ENCODE peak calls at places on chromosomes 3 and 15, in six cellular contexts. One of them, this sample, is unnamed. For H3K27me3 and H3K4me1, the result is how much of the 10 kb centered on the place peaks cover.

GRCh38 chr15:63362196-63362595 is 19.4 kb downstream of the CA12 start:
- DNase-seq in heart right ventricle: peak
- DNase-seq in psoas muscle: no peak
- DNase-seq in fibroblast of lung: peak
- DNase-seq in adrenal gland: peak
- DNase-seq in cardiac muscle cell: peak
- DNase-seq in this sample: no peak

GRCh38 chr15:73270366-73271097 is 98.2 kb downstream of the HCN4 start:
- DNase-seq in heart right ventricle: no peak
- DNase-seq in psoas muscle: no peak
- DNase-seq in fibroblast of lung: no peak
- DNase-seq in adrenal gland: no peak
- DNase-seq in cardiac muscle cell: no peak
- DNase-seq in this sample: no peak

GRCh38 chr3:43770426-43771103 is 79.8 kb downstream of the ABHD5 start:
- DNase-seq in heart right ventricle: peak
- DNase-seq in psoas muscle: peak
- DNase-seq in fibroblast of lung: peak
- DNase-seq in adrenal gland: peak
- DNase-seq in cardiac muscle cell: peak
- DNase-seq in this sample: peak

GRCh38 chr3:196055683-196056270 is 26.1 kb downstream of the TFRC start:
- DNase-seq in heart right ventricle: no peak
- DNase-seq in psoas muscle: peak
- DNase-seq in fibroblast of lung: no peak
- DNase-seq in adrenal gland: peak
- DNase-seq in cardiac muscle cell: peak
- DNase-seq in this sample: peak

GRCh38 chr3:58173670-58174472 is 36.9 kb downstream of the DNASE1L3 start:
- DNase-seq in heart right ventricle: peak
- DNase-seq in psoas muscle: no peak
- DNase-seq in fibroblast of lung: no peak
- DNase-seq in adrenal gland: peak
- DNase-seq in cardiac muscle cell: peak
- DNase-seq in this sample: no peak

GRCh38 chr3:196684548-196685407 is 27.3 kb downstream of the CEP19 start:
- DNase-seq in heart right ventricle: peak
- DNase-seq in psoas muscle: peak
- DNase-seq in fibroblast of lung: peak
- DNase-seq in adrenal gland: peak
- DNase-seq in cardiac muscle cell: peak
- DNase-seq in this sample: peak

GRCh38 chr3:141401584-141402475 is 33.5 kb downstream of the ZBTB38 start:
- DNase-seq in heart right ventricle: no peak
- DNase-seq in psoas muscle: peak
- DNase-seq in fibroblast of lung: peak
- DNase-seq in adrenal gland: peak
- DNase-seq in cardiac muscle cell: peak
- DNase-seq in this sample: no peak

GRCh38 chr3:43998841-43999805 is 242.6 kb upstream of the TOPAZ1 start:
- DNase-seq in heart right ventricle: no peak
- DNase-seq in psoas muscle: no peak
- DNase-seq in fibroblast of lung: peak
- DNase-seq in adrenal gland: no peak
- DNase-seq in cardiac muscle cell: peak
- DNase-seq in this sample: no peak

GRCh38 chr3:126536126-126536525 is 12.2 kb downstream of the CHST13 start:
- DNase-seq in heart right ventricle: no peak
- DNase-seq in psoas muscle: no peak
- DNase-seq in fibroblast of lung: no peak
- DNase-seq in adrenal gland: peak
- DNase-seq in cardiac muscle cell: no peak
- DNase-seq in this sample: no peak

GRCh38 chr15:61654918-61655317 is 405.3 kb downstream of the VPS13C start:
- DNase-seq in heart right ventricle: no peak
- DNase-seq in psoas muscle: peak
- DNase-seq in fibroblast of lung: no peak
- DNase-seq in adrenal gland: peak
- DNase-seq in cardiac muscle cell: no peak
- DNase-seq in this sample: peak

GRCh38 chr15:61032600-61033286 is 196.4 kb downstream of the RORA start:
- DNase-seq in heart right ventricle: no peak
- DNase-seq in psoas muscle: no peak
- DNase-seq in fibroblast of lung: no peak
- DNase-seq in adrenal gland: no peak
- DNase-seq in cardiac muscle cell: no peak
- DNase-seq in this sample: peak

DNA sequence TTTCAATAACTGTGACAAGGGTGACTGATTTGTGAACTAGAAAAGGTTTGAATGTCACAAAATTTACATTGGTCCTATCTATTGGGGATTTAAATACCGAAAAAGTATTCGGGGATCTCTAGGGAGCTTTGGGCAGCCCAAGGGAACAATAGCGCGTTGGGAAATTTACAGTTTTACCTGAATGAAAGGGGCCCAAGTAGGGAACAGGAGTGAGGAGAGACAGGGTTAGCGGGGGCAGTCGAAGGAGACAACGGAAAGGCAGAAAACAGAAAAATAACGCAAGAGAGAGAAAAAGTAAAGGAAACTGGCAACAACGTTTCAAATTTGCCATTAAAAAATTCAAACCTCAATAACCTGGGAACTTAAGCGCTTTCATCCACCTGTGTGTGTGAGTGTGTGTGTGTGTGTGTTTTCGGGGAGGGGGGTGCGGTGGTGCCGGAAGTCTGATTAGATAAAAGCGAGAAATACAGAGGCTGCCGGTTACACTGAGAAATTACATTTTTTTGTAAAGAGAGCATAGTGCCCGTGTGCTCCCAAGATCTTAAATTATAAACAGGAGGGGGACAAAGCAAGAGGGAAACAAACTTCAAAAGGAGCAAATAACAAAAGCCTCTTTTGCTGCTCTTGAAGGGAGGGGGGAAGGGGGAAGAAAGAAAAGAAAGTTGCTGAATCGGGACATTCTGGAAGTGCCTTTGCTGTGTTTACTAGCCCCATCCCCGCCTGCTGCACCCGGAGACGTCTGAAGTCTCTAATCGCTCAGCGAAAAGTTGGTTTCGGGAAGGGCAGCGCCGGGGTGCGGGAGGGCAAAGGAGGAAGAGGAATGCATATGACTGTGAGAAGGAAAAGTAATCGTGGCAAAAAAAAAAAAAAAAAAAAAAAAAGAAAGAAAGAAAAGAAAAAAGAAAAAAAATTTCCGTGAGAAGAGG is 722 bp upstream of the ZIC1 start:
- DNase-seq in heart right ventricle: no peak
- DNase-seq in psoas muscle: no peak
- DNase-seq in fibroblast of lung: no peak
- DNase-seq in adrenal gland: no peak
- DNase-seq in cardiac muscle cell: no peak
- DNase-seq in this sample: no peak
- H3K27me3 ChIP-seq in heart right ventricle: half or more
- H3K27me3 ChIP-seq in psoas muscle: half or more
- H3K27me3 ChIP-seq in fibroblast of lung: half or more
- H3K27me3 ChIP-seq in adrenal gland: half or more
- H3K27me3 ChIP-seq in cardiac muscle cell: half or more
- H3K27me3 ChIP-seq in this sample: under half

DNA sequence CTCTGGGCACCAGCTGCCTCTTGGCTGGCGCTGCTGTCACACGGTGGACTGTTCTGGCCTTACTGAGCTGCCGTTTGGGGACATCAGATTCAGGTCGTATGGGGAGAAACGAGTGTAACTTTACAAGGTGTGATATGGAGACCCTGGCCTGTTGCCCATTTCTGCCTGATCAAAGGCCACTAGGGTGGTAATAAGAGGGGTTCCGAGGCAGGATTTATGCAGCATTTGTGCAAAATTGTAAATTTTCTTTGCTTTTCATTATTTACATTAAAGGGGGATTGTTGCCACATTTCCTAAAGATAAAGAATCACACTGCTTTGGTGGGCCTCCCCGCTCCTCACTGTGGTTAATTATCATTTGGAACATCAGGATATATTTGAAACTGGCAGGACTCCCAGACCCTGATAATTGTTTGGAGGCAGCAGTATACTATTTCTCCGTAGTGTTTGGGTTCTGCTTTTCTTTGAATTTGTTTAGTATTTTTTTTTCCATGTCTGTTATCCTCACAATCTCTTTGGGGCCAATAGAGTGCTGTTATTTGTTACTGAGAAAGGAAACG is 876 bp downstream of the NXPE3 start:
- DNase-seq in heart right ventricle: no peak
- DNase-seq in psoas muscle: no peak
- DNase-seq in fibroblast of lung: peak
- DNase-seq in adrenal gland: no peak
- DNase-seq in cardiac muscle cell: peak
- DNase-seq in this sample: no peak
- H3K4me1 ChIP-seq in heart right ventricle: under half
- H3K4me1 ChIP-seq in psoas muscle: under half
- H3K4me1 ChIP-seq in fibroblast of lung: under half
- H3K4me1 ChIP-seq in adrenal gland: under half
- H3K4me1 ChIP-seq in cardiac muscle cell: under half
- H3K4me1 ChIP-seq in this sample: under half

DNA sequence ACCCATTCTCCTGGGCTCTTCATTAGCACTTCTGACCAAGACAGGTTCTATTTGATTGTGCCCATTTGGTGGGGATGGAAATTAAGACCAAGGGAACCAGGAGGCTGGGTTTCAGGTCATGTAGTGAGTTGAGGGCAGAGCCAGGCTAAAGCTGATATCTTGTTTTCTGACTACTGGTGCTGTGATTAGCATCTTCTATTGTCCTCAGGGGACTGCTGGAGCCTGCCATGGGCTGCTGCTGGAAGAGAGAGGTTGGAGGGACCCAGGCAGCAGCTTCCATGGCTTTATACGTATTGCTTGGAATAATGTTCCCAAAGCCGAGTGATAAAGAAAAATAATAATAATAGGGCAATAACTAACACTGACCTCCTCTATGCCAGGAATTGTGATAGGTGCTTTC is 211.4 kb upstream of the ROPN1 start:
- DNase-seq in heart right ventricle: no peak
- DNase-seq in psoas muscle: no peak
- DNase-seq in fibroblast of lung: no peak
- DNase-seq in adrenal gland: no peak
- DNase-seq in cardiac muscle cell: no peak
- DNase-seq in this sample: no peak
- H3K27me3 ChIP-seq in heart right ventricle: under half
- H3K27me3 ChIP-seq in psoas muscle: under half
- H3K27me3 ChIP-seq in fibroblast of lung: under half
- H3K27me3 ChIP-seq in adrenal gland: under half
- H3K27me3 ChIP-seq in cardiac muscle cell: under half
- H3K27me3 ChIP-seq in this sample: under half

GRCh38 chr3:64717872-64718613 is 30.2 kb upstream of the ADAMTS9 start:
- DNase-seq in heart right ventricle: no peak
- DNase-seq in psoas muscle: no peak
- DNase-seq in fibroblast of lung: no peak
- DNase-seq in adrenal gland: no peak
- DNase-seq in cardiac muscle cell: peak
- DNase-seq in this sample: no peak
- H3K4me1 ChIP-seq in heart right ventricle: under half
- H3K4me1 ChIP-seq in psoas muscle: under half
- H3K4me1 ChIP-seq in fibroblast of lung: under half
- H3K4me1 ChIP-seq in adrenal gland: under half
- H3K4me1 ChIP-seq in cardiac muscle cell: under half
- H3K4me1 ChIP-seq in this sample: under half

GRCh38 chr15:66246937-66247336 is 6.6 kb downstream of the MEGF11 start:
- DNase-seq in heart right ventricle: no peak
- DNase-seq in psoas muscle: no peak
- DNase-seq in fibroblast of lung: no peak
- DNase-seq in adrenal gland: no peak
- DNase-seq in cardiac muscle cell: no peak
- DNase-seq in this sample: no peak

GRCh38 chr15:66252411-66253295 is 897 bp downstream of the MEGF11 start:
- DNase-seq in heart right ventricle: peak
- DNase-seq in psoas muscle: peak
- DNase-seq in fibroblast of lung: peak
- DNase-seq in adrenal gland: peak
- DNase-seq in cardiac muscle cell: peak
- DNase-seq in this sample: no peak

GRCh38 chr15:66251065-66251789 is 2.3 kb downstream of the MEGF11 start:
- DNase-seq in heart right ventricle: no peak
- DNase-seq in psoas muscle: no peak
- DNase-seq in fibroblast of lung: no peak
- DNase-seq in adrenal gland: no peak
- DNase-seq in cardiac muscle cell: no peak
- DNase-seq in this sample: no peak

GRCh38 chr15:66251790-66252355 is 1.7 kb downstream of the MEGF11 start:
- DNase-seq in heart right ventricle: no peak
- DNase-seq in psoas muscle: no peak
- DNase-seq in fibroblast of lung: no peak
- DNase-seq in adrenal gland: no peak
- DNase-seq in cardiac muscle cell: no peak
- DNase-seq in this sample: no peak

GRCh38 chr15:66249623-66250174 is 3.9 kb downstream of the MEGF11 start:
- DNase-seq in heart right ventricle: no peak
- DNase-seq in psoas muscle: no peak
- DNase-seq in fibroblast of lung: peak
- DNase-seq in adrenal gland: no peak
- DNase-seq in cardiac muscle cell: no peak
- DNase-seq in this sample: no peak
- H3K27me3 ChIP-seq in heart right ventricle: under half
- H3K27me3 ChIP-seq in psoas muscle: half or more
- H3K27me3 ChIP-seq in fibroblast of lung: half or more
- H3K27me3 ChIP-seq in adrenal gland: under half
- H3K27me3 ChIP-seq in cardiac muscle cell: half or more
- H3K27me3 ChIP-seq in this sample: under half

GRCh38 chr15:52799145-52799811 is 9.1 kb upstream of the ONECUT1 start:
- DNase-seq in heart right ventricle: no peak
- DNase-seq in psoas muscle: no peak
- DNase-seq in fibroblast of lung: no peak
- DNase-seq in adrenal gland: no peak
- DNase-seq in cardiac muscle cell: no peak
- DNase-seq in this sample: no peak
- H3K4me1 ChIP-seq in heart right ventricle: under half
- H3K4me1 ChIP-seq in psoas muscle: under half
- H3K4me1 ChIP-seq in fibroblast of lung: under half
- H3K4me1 ChIP-seq in adrenal gland: under half
- H3K4me1 ChIP-seq in cardiac muscle cell: under half
- H3K4me1 ChIP-seq in this sample: under half

DNA sequence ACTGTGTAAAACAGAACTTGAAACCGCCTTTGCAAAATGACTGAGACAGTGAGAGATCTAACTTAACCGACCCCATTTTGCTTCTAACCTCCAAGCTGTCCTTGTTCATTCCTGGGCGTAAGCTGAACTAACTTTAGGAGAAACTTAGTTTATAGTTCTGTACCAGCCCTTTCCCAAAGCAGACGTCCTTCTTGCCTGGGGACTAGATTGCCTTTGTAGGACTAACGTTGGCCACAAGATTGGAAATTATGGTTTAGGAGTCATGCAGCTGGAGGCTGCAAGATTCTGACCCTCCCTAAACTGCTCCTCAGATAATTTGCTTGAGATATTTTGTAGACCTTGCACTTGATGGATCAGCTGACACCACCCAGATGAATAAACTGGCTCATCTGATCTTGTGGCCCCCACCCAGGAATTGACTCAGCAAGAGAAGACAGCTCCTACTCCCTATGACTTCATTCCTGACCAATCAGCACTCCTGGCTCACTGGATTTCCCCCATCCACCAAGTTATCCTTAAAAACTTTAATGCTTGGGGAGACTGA is 219.9 kb upstream of the PROK2 start:
- DNase-seq in heart right ventricle: no peak
- DNase-seq in psoas muscle: no peak
- DNase-seq in fibroblast of lung: peak
- DNase-seq in adrenal gland: no peak
- DNase-seq in cardiac muscle cell: peak
- DNase-seq in this sample: no peak
- H3K27me3 ChIP-seq in heart right ventricle: under half
- H3K27me3 ChIP-seq in psoas muscle: under half
- H3K27me3 ChIP-seq in fibroblast of lung: under half
- H3K27me3 ChIP-seq in adrenal gland: under half
- H3K27me3 ChIP-seq in cardiac muscle cell: under half
- H3K27me3 ChIP-seq in this sample: under half

This sample was measured in gastrocnemius medialis.